ENCODE peak calls at places on chromosome 12, in seven cellular contexts. A is fibroblast of mammary gland, M is choroid plexus epithelial cell, V is astrocyte of the spinal cord, J is AG09309, P is HL-60, Z is heart right ventricle. E is an unnamed sample.

GRCh38 chr12:113237748-113238147 is 16.5 kb downstream of the TPCN1 start:
- DNase-seq in A (no peak), M (no peak), V (no peak), J (no peak), P (peak; percentile 19), Z (no peak), E (no peak)

GRCh38 chr12:100955139-100955538 is 160.6 kb downstream of the ANO4 start:
- DNase-seq in A (peak; percentile 59), M (peak; percentile 79), V (peak; percentile 90), J (no peak), P (no peak), Z (no peak), E (no peak)

GRCh38 chr12:128578045-128578444 is 245.7 kb downstream of the SLC15A4 start:
- DNase-seq in A (no peak), M (no peak), V (no peak), J (no peak), P (no peak), Z (no peak), E (no peak)

GRCh38 chr12:88036368-88036965 is 7.3 kb upstream of the C12orf50 start:
- DNase-seq in A (peak; percentile 74), M (peak; percentile 58), V (peak; percentile 14), J (no peak), P (peak; percentile 51), Z (no peak), E (no peak)

GRCh38 chr12:80321653-80322052 is 122.4 kb upstream of the PTPRQ start:
- DNase-seq in A (no peak), M (peak; percentile 55), V (peak; percentile 9), J (peak; percentile 7), P (no peak), Z (no peak), E (no peak)

GRCh38 chr12:60501124-60501729 is 905.4 kb downstream of the SLC16A7 start:
- DNase-seq in A (peak; percentile 10), M (peak; percentile 73), V (peak; percentile 61), J (no peak), P (no peak), Z (peak; percentile 25), E (no peak)

GRCh38 chr12:128823216-128823915 is 392 bp downstream of the SLC15A4 start:
- DNase-seq in A (no peak), M (no peak), V (no peak), J (no peak), P (no peak), Z (no peak), E (no peak)

GRCh38 chr12:42819801-42820200 is 230.3 kb upstream of the PRICKLE1 start:
- DNase-seq in A (no peak), M (no peak), V (no peak), J (no peak), P (no peak), Z (no peak), E (no peak)

GRCh38 chr12:40215977-40216376 is 8.8 kb upstream of the LRRK2 start:
- DNase-seq in A (peak; percentile 45), M (peak; percentile 23), V (no peak), J (no peak), P (no peak), Z (no peak), E (no peak)

DNA sequence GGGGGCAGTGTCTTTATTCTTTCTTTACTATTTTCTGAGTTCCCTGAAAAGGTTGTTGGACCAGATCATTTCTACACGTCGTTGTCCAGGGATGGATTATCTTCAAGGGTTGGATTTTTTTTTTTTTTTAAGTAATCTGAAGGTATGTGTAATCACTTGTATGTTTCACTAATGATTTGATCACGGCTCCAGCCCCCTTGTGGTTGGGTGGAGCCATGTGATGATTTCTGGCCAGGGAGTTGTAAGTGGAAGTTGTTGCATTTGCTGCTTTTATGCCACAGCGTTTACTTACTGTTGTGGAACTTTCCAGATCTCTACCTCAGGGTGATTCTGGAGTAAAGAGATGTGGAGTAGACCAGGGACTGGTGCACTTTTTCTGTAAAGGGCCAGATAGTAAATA is 390.3 kb downstream of the AACS start:
- DNase-seq in A (no peak), M (no peak), V (no peak), J (no peak), P (no peak), Z (no peak), E (no peak)
- TF ChIP-seq CTCF in A (no peak), M (no peak), V (no peak), J (no peak), P (no peak), Z (no peak), E (no peak)

GRCh38 chr12:31325524-31325875 is 450 bp downstream of the SINHCAF start:
- DNase-seq in A (no peak), M (no peak), V (no peak), J (no peak), P (no peak), Z (peak; percentile 4), E (no peak)

GRCh38 chr12:31323466-31324115 is 2.4 kb downstream of the SINHCAF start:
- DNase-seq in A (no peak), M (peak; percentile 22), V (peak; percentile 35), J (no peak), P (peak; percentile 68), Z (peak; percentile 34), E (peak; percentile 54)

GRCh38 chr12:31322651-31323248 is 3.2 kb downstream of the SINHCAF start:
- DNase-seq in A (peak; percentile 36), M (peak; percentile 56), V (peak; percentile 46), J (no peak), P (no peak), Z (no peak), E (no peak)

GRCh38 chr12:31324845-31325523 is 966 bp downstream of the SINHCAF start:
- DNase-seq in A (peak; percentile 56), M (peak; percentile 60), V (peak; percentile 71), J (no peak), P (peak; percentile 33), Z (peak; percentile 58), E (peak; percentile 45)

GRCh38 chr12:31324116-31324844 is 1.7 kb downstream of the SINHCAF start:
- DNase-seq in A (peak; percentile 67), M (peak; percentile 86), V (peak; percentile 81), J (peak; percentile 10), P (peak; percentile 79), Z (peak; percentile 57), E (peak; percentile 64)
- TF ChIP-seq CTCF in A (no peak), M (no peak), V (no peak), J (no peak), P (no peak), Z (no peak), E (peak; percentile 9)

DNA sequence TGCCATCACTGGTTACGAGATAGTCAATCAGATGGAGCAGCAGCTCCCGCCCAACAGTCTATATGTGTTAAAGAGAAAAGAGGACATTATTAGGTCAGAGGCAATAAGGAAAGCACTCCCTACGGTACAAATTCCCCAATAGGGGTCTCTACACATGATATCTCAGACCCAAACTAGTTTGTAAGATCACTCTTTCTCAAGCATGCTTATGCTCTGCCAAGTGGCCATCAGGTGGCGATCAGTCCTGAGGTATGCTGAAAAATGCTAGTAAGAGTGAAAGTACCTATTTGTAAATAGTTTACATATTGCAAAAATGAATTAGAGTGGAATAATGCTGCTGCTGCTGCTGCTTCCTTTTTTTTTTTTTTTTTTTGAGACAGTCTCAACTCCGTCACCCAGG is 61.1 kb downstream of the CPM start:
- DNase-seq in A (peak; percentile 40), M (peak; percentile 77), V (peak; percentile 26), J (no peak), P (peak; percentile 44), Z (no peak), E (no peak)
- TF ChIP-seq CTCF in A (peak; percentile 33), M (peak; percentile 75), V (peak; percentile 48), J (peak; percentile 48), P (peak; percentile 29), Z (no peak), E (no peak)

GRCh38 chr12:5168148-5168547 is 124.5 kb downstream of the KCNA5 start:
- DNase-seq in A (no peak), M (no peak), V (no peak), J (no peak), P (no peak), Z (no peak), E (no peak)

GRCh38 chr12:5173511-5174011 is 129.9 kb downstream of the KCNA5 start:
- DNase-seq in A (no peak), M (no peak), V (no peak), J (no peak), P (no peak), Z (no peak), E (no peak)

GRCh38 chr12:5170894-5171293 is 127.2 kb downstream of the KCNA5 start:
- DNase-seq in A (no peak), M (no peak), V (no peak), J (no peak), P (no peak), Z (no peak), E (no peak)

GRCh38 chr12:5172886-5173285 is 129.2 kb downstream of the KCNA5 start:
- DNase-seq in A (no peak), M (no peak), V (no peak), J (no peak), P (no peak), Z (no peak), E (no peak)

DNA sequence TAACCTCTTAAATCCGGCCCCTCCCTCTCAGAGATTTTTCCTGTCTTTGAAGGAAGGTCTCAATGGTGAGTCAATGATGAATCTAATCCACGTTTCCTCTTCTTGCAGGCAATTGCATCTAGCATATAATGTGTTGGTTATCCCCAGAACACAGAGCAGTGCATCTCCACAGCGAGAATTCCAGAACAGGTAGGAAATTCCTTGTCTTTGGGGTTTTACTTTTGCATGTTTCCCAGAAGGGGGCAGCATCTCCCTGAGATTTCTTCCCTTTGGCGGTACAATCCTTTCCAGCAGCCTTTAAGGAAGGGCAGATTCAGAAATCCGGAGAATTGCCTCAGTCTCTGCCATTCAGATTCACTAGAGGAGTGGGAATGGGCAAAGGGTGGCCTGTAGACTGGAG is 128.0 kb downstream of the KCNA5 start:
- DNase-seq in A (peak; percentile 28), M (peak; percentile 34), V (peak; percentile 57), J (peak; percentile 34), P (peak; percentile 3), Z (peak; percentile 23), E (no peak)
- TF ChIP-seq CTCF in A (peak; percentile 47), M (peak; percentile 49), V (peak; percentile 65), J (peak; percentile 77), P (peak; percentile 3), Z (no peak), E (no peak)

GRCh38 chr12:8226355-8226754 is 1.1 kb downstream of the FAM90A1 start:
- DNase-seq in A (no peak), M (no peak), V (no peak), J (no peak), P (no peak), Z (no peak), E (no peak)
- TF ChIP-seq CTCF in A (no peak), M (no peak), V (no peak), J (no peak), P (no peak), Z (no peak), E (no peak)

GRCh38 chr12:132554857-132555630 is 55.3 kb downstream of the LRCOL1 start:
- DNase-seq in A (peak; percentile 20), M (peak; percentile 23), V (no peak), J (no peak), P (peak; percentile 80), Z (no peak), E (no peak)
- TF ChIP-seq CTCF in A (peak; percentile 23), M (peak; percentile 49), V (peak; percentile 37), J (peak; percentile 18), P (peak; percentile 55), Z (no peak), E (no peak)

GRCh38 chr12:96500686-96501085 is 11.3 kb downstream of the CFAP54 start:
- DNase-seq in A (peak; percentile 53), M (peak; percentile 61), V (peak; percentile 58), J (no peak), P (no peak), Z (no peak), E (no peak)
- TF ChIP-seq CTCF in A (peak; percentile 38), M (peak; percentile 46), V (peak; percentile 38), J (peak; percentile 44), P (no peak), Z (no peak), E (no peak)